ENCODE peak calls at places on chromosomes 3 and 15, in ten cellular contexts. V is fibroblast of mammary gland, E is Peyer's patch, L is cardiac muscle cell, T is testis, G is psoas muscle, X is dorsolateral prefrontal cortex, P is GM12865, H is cardiac fibroblast, A is A549. J is an unnamed sample.

GRCh38 chr3:7289113-7289512 is 428.2 kb downstream of the GRM7 start:
- DNase-seq in V (no peak), E (no peak), L (peak), T (no peak), G (no peak), X (no peak), P (no peak), H (peak), A (no peak), J (no peak)

GRCh38 chr3:58135712-58136543 is 74.8 kb downstream of the DNASE1L3 start:
- DNase-seq in V (peak), E (no peak), L (peak), T (peak), G (no peak), X (no peak), P (no peak), H (no peak), A (no peak), J (no peak)

GRCh38 chr15:62453356-62453755 is 288.3 kb upstream of the C2CD4B start:
- DNase-seq in V (no peak), E (no peak), L (no peak), T (no peak), G (no peak), X (no peak), P (peak), H (peak), A (no peak), J (peak)

GRCh38 chr3:188274249-188274915 is 120.4 kb downstream of the LPP start:
- DNase-seq in V (peak), E (no peak), L (no peak), T (no peak), G (no peak), X (no peak), P (no peak), H (peak), A (no peak), J (peak)

GRCh38 chr3:126135056-126135397 is 45.4 kb downstream of the ALDH1L1 start:
- DNase-seq in V (no peak), E (no peak), L (no peak), T (peak), G (no peak), X (peak), P (no peak), H (no peak), A (no peak), J (no peak)

GRCh38 chr3:190526787-190527767 is 13.2 kb downstream of the IL1RAP start:
- DNase-seq in V (peak), E (no peak), L (peak), T (no peak), G (no peak), X (no peak), P (no peak), H (peak), A (no peak), J (peak)

GRCh38 chr3:102069211-102069662 is 219.9 kb downstream of the NFKBIZ start:
- DNase-seq in V (peak), E (no peak), L (peak), T (no peak), G (peak), X (no peak), P (no peak), H (peak), A (no peak), J (peak)

GRCh38 chr15:51088585-51088984 is 6.1 kb downstream of the TNFAIP8L3 start:
- DNase-seq in V (no peak), E (no peak), L (no peak), T (no peak), G (no peak), X (no peak), P (no peak), H (no peak), A (no peak), J (no peak)

GRCh38 chr3:105791919-105792786 is 76.7 kb downstream of the CBLB start:
- DNase-seq in V (peak), E (peak), L (peak), T (peak), G (peak), X (no peak), P (no peak), H (peak), A (peak), J (peak)

GRCh38 chr3:126955004-126955790 is 27.7 kb upstream of the PLXNA1 start:
- DNase-seq in V (no peak), E (peak), L (no peak), T (no peak), G (no peak), X (no peak), P (peak), H (no peak), A (no peak), J (no peak)

GRCh38 chr3:46276497-46277099 is 34.3 kb downstream of the CCR3 start:
- DNase-seq in V (no peak), E (peak), L (peak), T (peak), G (no peak), X (no peak), P (peak), H (peak), A (peak), J (no peak)

GRCh38 chr3:94226058-94226457 is 163.2 kb downstream of the NSUN3 start:
- DNase-seq in V (peak), E (no peak), L (peak), T (no peak), G (no peak), X (no peak), P (no peak), H (peak), A (no peak), J (peak)

GRCh38 chr3:168249539-168250414 is 154.1 kb upstream of the GOLIM4 start:
- DNase-seq in V (peak), E (peak), L (peak), T (peak), G (peak), X (peak), P (peak), H (peak), A (peak), J (peak)

GRCh38 chr3:67654099-67654831 is at the start of gene SUCLG2:
- DNase-seq in V (peak), E (peak), L (peak), T (peak), G (peak), X (peak), P (peak), H (peak), A (peak), J (peak)

GRCh38 chr3:33417051-33417673 is 23.0 kb downstream of the UBP1 start:
- DNase-seq in V (peak), E (no peak), L (peak), T (no peak), G (no peak), X (no peak), P (no peak), H (peak), A (no peak), J (no peak)

GRCh38 chr15:66758844-66759243 is 56.8 kb downstream of the SMAD6 start:
- DNase-seq in V (no peak), E (no peak), L (peak), T (no peak), G (no peak), X (no peak), P (no peak), H (no peak), A (no peak), J (no peak)

GRCh38 chr15:101781927-101782326 is 21.4 kb upstream of the OR4F6 start:
- DNase-seq in V (no peak), E (no peak), L (no peak), T (no peak), G (no peak), X (no peak), P (peak), H (no peak), A (no peak), J (no peak)

GRCh38 chr3:72192572-72192971 is 407.6 kb upstream of the PROK2 start:
- DNase-seq in V (peak), E (no peak), L (no peak), T (no peak), G (no peak), X (no peak), P (no peak), H (no peak), A (no peak), J (no peak)

GRCh38 chr15:88061452-88061851 is 195.1 kb downstream of the NTRK3 start:
- DNase-seq in V (no peak), E (no peak), L (no peak), T (no peak), G (no peak), X (peak), P (no peak), H (no peak), A (no peak), J (peak)

GRCh38 chr3:133127381-133127780 is 89.2 kb downstream of the TMEM108 start:
- DNase-seq in V (no peak), E (no peak), L (no peak), T (no peak), G (no peak), X (no peak), P (no peak), H (no peak), A (no peak), J (no peak)

GRCh38 chr3:167876603-167877325 is 141.2 kb downstream of the SERPINI1 start:
- DNase-seq in V (peak), E (no peak), L (peak), T (no peak), G (no peak), X (no peak), P (no peak), H (peak), A (no peak), J (peak)

GRCh38 chr3:13583251-13584180 is 34.6 kb downstream of the FBLN2 start:
- DNase-seq in V (no peak), E (no peak), L (no peak), T (no peak), G (no peak), X (peak), P (no peak), H (no peak), A (no peak), J (no peak)

GRCh38 chr3:45816544-45816943 is 20.2 kb upstream of the SLC6A20 start:
- DNase-seq in V (peak), E (no peak), L (peak), T (no peak), G (peak), X (no peak), P (no peak), H (peak), A (no peak), J (peak)

GRCh38 chr3:16338999-16339398 is 74.0 kb downstream of the OXNAD1 start:
- DNase-seq in V (peak), E (no peak), L (peak), T (no peak), G (no peak), X (no peak), P (peak), H (peak), A (peak), J (peak)

GRCh38 chr15:90209591-90209990 is 8.5 kb downstream of the SEMA4B start:
- DNase-seq in V (no peak), E (no peak), L (no peak), T (no peak), G (no peak), X (no peak), P (peak), H (peak), A (no peak), J (no peak)

GRCh38 chr15:76200083-76200465 is 111.2 kb downstream of the ETFA start:
- DNase-seq in V (no peak), E (no peak), L (no peak), T (no peak), G (no peak), X (no peak), P (no peak), H (no peak), A (no peak), J (no peak)

GRCh38 chr3:42122261-42123011 is 31.3 kb downstream of the TRAK1 start:
- DNase-seq in V (peak), E (no peak), L (no peak), T (no peak), G (no peak), X (peak), P (peak), H (no peak), A (no peak), J (peak)

GRCh38 chr3:129855454-129856419 is 37.8 kb downstream of the TMCC1 start:
- DNase-seq in V (peak), E (no peak), L (peak), T (no peak), G (no peak), X (no peak), P (peak), H (peak), A (peak), J (peak)

GRCh38 chr15:50058231-50058630 is 60.8 kb downstream of the ATP8B4 start:
- DNase-seq in V (peak), E (no peak), L (peak), T (no peak), G (no peak), X (no peak), P (no peak), H (peak), A (no peak), J (no peak)

GRCh38 chr3:9809615-9810356 is at the start of gene TTLL3:
- DNase-seq in V (peak), E (peak), L (peak), T (peak), G (peak), X (peak), P (peak), H (peak), A (peak), J (peak)

GRCh38 chr3:46905191-46905560 is 27.7 kb downstream of the PTH1R start:
- DNase-seq in V (no peak), E (no peak), L (no peak), T (no peak), G (peak), X (no peak), P (no peak), H (no peak), A (no peak), J (no peak)

GRCh38 chr3:149020839-149021252 is 29.5 kb downstream of the GYG1 start:
- DNase-seq in V (no peak), E (no peak), L (no peak), T (no peak), G (no peak), X (no peak), P (no peak), H (no peak), A (no peak), J (no peak)

GRCh38 chr3:99410789-99411311 is 227.5 kb upstream of the COL8A1 start:
- DNase-seq in V (peak), E (no peak), L (peak), T (no peak), G (no peak), X (no peak), P (peak), H (peak), A (no peak), J (peak)

GRCh38 chr15:47933865-47934264 is 186.9 kb upstream of the SLC24A5 start:
- DNase-seq in V (no peak), E (no peak), L (no peak), T (no peak), G (no peak), X (no peak), P (no peak), H (no peak), A (no peak), J (no peak)

GRCh38 chr3:70264122-70264780 is 48.2 kb downstream of the MDFIC2 start:
- DNase-seq in V (peak), E (no peak), L (peak), T (no peak), G (no peak), X (no peak), P (no peak), H (peak), A (no peak), J (no peak)

GRCh38 chr15:100889359-100890058 is 9.9 kb downstream of the ALDH1A3 start:
- DNase-seq in V (peak), E (no peak), L (peak), T (peak), G (peak), X (no peak), P (no peak), H (peak), A (no peak), J (peak)

GRCh38 chr3:184718431-184718830 is 6.6 kb upstream of the MAGEF1 start:
- DNase-seq in V (no peak), E (no peak), L (no peak), T (no peak), G (no peak), X (no peak), P (no peak), H (no peak), A (no peak), J (no peak)
- H3K4me3 ChIP-seq in V (no peak), E (no peak), L (no peak), T (no peak), G (no peak), X (no peak), P (no peak), H (no peak), A (no peak), J (no peak)

DNA sequence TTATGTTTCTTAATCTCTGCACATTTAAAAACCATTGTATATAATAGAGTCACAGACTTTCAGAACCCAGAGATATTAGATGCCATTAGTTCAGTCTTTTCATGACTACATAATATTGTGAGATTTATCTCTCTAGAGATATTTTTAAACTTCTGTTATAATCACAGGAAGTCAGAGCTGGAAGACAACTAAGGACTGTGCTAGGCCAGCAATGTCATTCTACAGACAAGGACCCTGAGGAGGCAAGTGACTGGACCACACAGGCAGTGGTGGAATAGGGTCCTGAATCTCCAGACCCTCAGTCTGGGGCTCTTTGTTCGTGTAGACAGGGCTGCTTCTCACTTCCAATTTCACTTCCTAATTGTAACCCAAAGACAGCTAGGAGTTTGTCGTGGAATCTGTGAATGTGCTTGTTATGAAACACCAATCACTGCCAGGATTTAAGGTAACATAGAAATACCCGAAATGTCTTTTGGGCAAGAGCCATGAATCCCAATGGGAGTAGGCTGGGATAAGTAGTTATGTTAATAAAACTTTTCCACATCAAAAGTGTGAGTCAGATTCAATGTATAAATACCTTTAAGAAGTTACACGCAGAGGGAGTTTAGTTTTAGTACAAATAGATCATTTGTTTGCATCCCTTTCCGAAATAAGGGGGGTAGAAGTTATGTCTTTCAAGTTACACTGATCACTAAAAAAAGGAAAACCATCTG is 165.2 kb upstream of the ROPN1 start:
- DNase-seq in V (no peak), E (no peak), L (no peak), T (no peak), G (no peak), X (no peak), P (no peak), H (no peak), A (no peak), J (no peak)
- TF ChIP-seq CTCF in V (no peak), E (no peak), L (no peak), T (no peak), G (no peak), X (no peak), P (no peak), H (no peak), A (no peak), J (no peak)

GRCh38 chr3:48220746-48221145 is 2.5 kb upstream of the CAMP start:
- DNase-seq in V (no peak), E (no peak), L (no peak), T (no peak), G (no peak), X (no peak), P (no peak), H (no peak), A (no peak), J (no peak)

GRCh38 chr3:48226959-48227358 is 3.7 kb downstream of the CAMP start:
- DNase-seq in V (no peak), E (peak), L (no peak), T (no peak), G (no peak), X (no peak), P (peak), H (no peak), A (no peak), J (no peak)

GRCh38 chr3:48225587-48225986 is 2.3 kb downstream of the CAMP start:
- DNase-seq in V (no peak), E (no peak), L (no peak), T (no peak), G (no peak), X (no peak), P (no peak), H (no peak), A (no peak), J (no peak)

GRCh38 chr3:48219543-48219942 is 3.8 kb upstream of the CAMP start:
- DNase-seq in V (peak), E (no peak), L (no peak), T (peak), G (peak), X (no peak), P (no peak), H (peak), A (no peak), J (peak)

GRCh38 chr3:48222616-48223513 is at the start of gene CAMP:
- DNase-seq in V (peak), E (peak), L (peak), T (peak), G (peak), X (peak), P (peak), H (peak), A (no peak), J (peak)
- H3K4me3 ChIP-seq in V (no peak), E (no peak), L (no peak), T (no peak), G (no peak), X (no peak), P (no peak), H (no peak), A (no peak), J (no peak)

GRCh38 chr3:138327831-138328230 is 1.8 kb downstream of the NME9 start:
- DNase-seq in V (no peak), E (no peak), L (no peak), T (no peak), G (no peak), X (no peak), P (no peak), H (peak), A (no peak), J (no peak)

GRCh38 chr3:138329984-138330293 is 288 bp upstream of the NME9 start:
- DNase-seq in V (no peak), E (no peak), L (no peak), T (no peak), G (no peak), X (no peak), P (no peak), H (no peak), A (no peak), J (no peak)

GRCh38 chr3:138331143-138331894 is 1.7 kb upstream of the NME9 start:
- DNase-seq in V (peak), E (no peak), L (peak), T (no peak), G (peak), X (no peak), P (peak), H (peak), A (no peak), J (peak)

GRCh38 chr3:138328341-138328740 is 1.3 kb downstream of the NME9 start:
- DNase-seq in V (peak), E (no peak), L (peak), T (no peak), G (no peak), X (no peak), P (no peak), H (peak), A (no peak), J (peak)

DNA sequence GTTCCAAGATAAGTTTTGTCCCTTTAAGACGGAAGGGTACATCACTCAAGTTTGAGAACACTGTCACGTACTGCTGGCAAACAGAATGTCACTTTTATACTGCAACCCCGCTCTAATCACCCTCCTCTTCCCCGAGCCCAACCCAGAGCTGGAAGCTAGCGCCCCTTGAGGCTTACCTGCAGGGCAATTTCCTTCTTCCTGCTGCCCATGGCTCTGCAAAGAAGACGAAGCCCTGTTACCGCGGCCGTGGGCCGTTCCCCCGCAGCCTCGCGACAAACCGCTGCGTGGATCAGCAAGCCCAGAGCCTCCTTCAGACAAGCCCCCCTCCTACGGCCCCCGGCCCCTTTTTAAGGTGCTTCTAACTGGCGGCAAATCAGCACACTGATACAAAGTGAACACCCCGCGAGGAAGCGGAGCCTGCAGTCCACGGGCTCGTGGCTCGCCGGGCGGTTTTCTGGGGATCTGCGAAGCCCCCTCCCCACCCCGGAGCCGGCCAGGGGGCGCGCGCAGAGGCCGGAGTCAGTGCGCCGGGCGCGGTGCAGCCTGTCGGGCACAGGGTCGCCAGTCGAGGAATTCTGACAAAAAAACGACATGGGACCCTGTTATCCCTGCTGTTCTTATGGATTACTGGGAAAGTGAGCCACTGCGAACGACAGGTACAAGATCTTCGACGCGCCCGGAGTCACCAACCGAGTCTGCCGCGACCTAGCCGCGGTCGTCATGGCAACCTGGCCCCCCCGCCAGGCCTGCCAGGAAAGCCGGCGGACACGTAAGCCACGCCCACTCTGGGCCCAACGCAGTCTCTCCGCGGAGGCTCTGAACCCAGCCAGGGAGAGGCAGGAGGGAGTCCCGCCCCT is at the start of gene NME9:
- DNase-seq in V (peak), E (peak), L (peak), T (peak), G (peak), X (peak), P (peak), H (peak), A (peak), J (peak)
- TF ChIP-seq CTCF in V (peak), E (peak), L (peak), T (peak), G (peak), X (peak), P (peak), H (peak), A (peak), J (peak)

J was measured in AG10803.